ENCODE peak calls at places on chromosomes 11 and 22, in nine cellular contexts. C is heart right ventricle, M is tibial artery, L is cardiac muscle cell, U is endodermal cell, Y is NB4, N is fibroblast of pulmonary artery, T is ovary, P is AG04450. O is an unnamed sample.

GRCh38 chr22:23075525-23076216 is 5.4 kb downstream of the GNAZ start:
- DNase-seq in C (no peak), M (no peak), L (no peak), U (no peak), Y (no peak), N (no peak), T (no peak), P (no peak), O (no peak)

GRCh38 chr11:66068923-66069714 is 953 bp upstream of the PACS1 start:
- DNase-seq in C (peak), M (peak), L (peak), U (peak), Y (peak), N (peak), T (peak), P (no peak), O (peak)

GRCh38 chr22:46454910-46455269 is 82.5 kb downstream of the CELSR1 start:
- DNase-seq in C (no peak), M (no peak), L (no peak), U (no peak), Y (no peak), N (no peak), T (no peak), P (no peak), O (no peak)

GRCh38 chr11:115238802-115239201 is 265.4 kb downstream of the CADM1 start:
- DNase-seq in C (no peak), M (no peak), L (no peak), U (no peak), Y (no peak), N (no peak), T (no peak), P (no peak), O (no peak)

GRCh38 chr11:94175545-94175944 is 46.9 kb downstream of the PANX1 start:
- DNase-seq in C (no peak), M (no peak), L (no peak), U (no peak), Y (no peak), N (peak), T (no peak), P (no peak), O (peak)

GRCh38 chr22:46122511-46122971 is 27.8 kb upstream of the PPARA start:
- DNase-seq in C (peak), M (peak), L (peak), U (peak), Y (peak), N (peak), T (peak), P (no peak), O (peak)

GRCh38 chr22:24583221-24583971 is 9.5 kb downstream of the LRRC75B start:
- DNase-seq in C (no peak), M (no peak), L (peak), U (peak), Y (no peak), N (peak), T (peak), P (no peak), O (peak)

GRCh38 chr22:19970479-19971275 is 29.1 kb upstream of the TXNRD2 start:
- DNase-seq in C (peak), M (peak), L (peak), U (peak), Y (peak), N (peak), T (peak), P (no peak), O (peak)

GRCh38 chr11:827146-827860 is 416 bp upstream of the CRACR2B start:
- DNase-seq in C (no peak), M (no peak), L (peak), U (peak), Y (peak), N (no peak), T (no peak), P (no peak), O (no peak)

GRCh38 chr11:78424334-78425270 is 7.0 kb upstream of the GAB2 start:
- DNase-seq in C (no peak), M (no peak), L (no peak), U (no peak), Y (peak), N (peak), T (no peak), P (no peak), O (peak)

GRCh38 chr11:74470526-74470925 is 3.2 kb upstream of the KCNE3 start:
- DNase-seq in C (no peak), M (no peak), L (no peak), U (no peak), Y (no peak), N (no peak), T (no peak), P (no peak), O (no peak)

GRCh38 chr11:68324695-68325094 is 12.3 kb downstream of the LRP5 start:
- DNase-seq in C (no peak), M (no peak), L (no peak), U (no peak), Y (no peak), N (no peak), T (no peak), P (no peak), O (no peak)

GRCh38 chr11:68322031-68322388 is 9.6 kb downstream of the LRP5 start:
- DNase-seq in C (no peak), M (no peak), L (no peak), U (no peak), Y (no peak), N (no peak), T (no peak), P (no peak), O (no peak)

GRCh38 chr11:68325183-68325893 is 12.9 kb downstream of the LRP5 start:
- DNase-seq in C (no peak), M (no peak), L (no peak), U (peak), Y (no peak), N (no peak), T (no peak), P (no peak), O (no peak)

GRCh38 chr11:68325894-68326220 is 13.5 kb downstream of the LRP5 start:
- DNase-seq in C (no peak), M (no peak), L (no peak), U (peak), Y (peak), N (no peak), T (no peak), P (no peak), O (no peak)

DNA sequence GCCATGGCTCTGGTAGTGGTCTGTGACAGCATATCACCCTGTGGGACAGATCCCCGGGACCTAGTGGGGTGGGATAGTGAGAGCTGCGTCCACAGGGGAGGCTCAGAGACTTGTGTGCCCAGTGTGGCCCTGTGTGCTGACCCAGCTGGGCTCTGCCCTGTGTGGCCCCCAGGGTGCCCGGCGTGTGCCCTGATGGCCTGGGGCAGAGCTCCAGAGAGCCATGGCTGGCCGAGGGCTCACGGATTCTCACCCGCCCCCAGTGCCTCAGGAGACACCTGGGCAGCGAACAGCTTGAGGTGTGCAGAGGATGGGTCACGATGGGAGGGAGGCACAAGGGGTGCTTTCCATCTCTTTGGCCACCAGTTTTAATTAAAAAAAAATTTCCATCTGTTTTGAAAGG is 11.8 kb downstream of the LRP5 start:
- DNase-seq in C (no peak), M (no peak), L (no peak), U (no peak), Y (no peak), N (no peak), T (no peak), P (no peak), O (no peak)
- TF ChIP-seq CTCF in C (no peak), M (no peak), L (no peak), U (no peak), Y (no peak), N (no peak), T (no peak), P (no peak), O (no peak)

GRCh38 chr11:109423114-109423859 is 1.3 kb downstream of the C11orf87 start:
- DNase-seq in C (no peak), M (no peak), L (peak), U (peak), Y (peak), N (peak), T (no peak), P (no peak), O (peak)

GRCh38 chr11:109421981-109422590 is at the start of gene C11orf87:
- DNase-seq in C (no peak), M (no peak), L (peak), U (peak), Y (no peak), N (no peak), T (no peak), P (no peak), O (peak)

GRCh38 chr11:109424893-109425292 is 2.9 kb downstream of the C11orf87 start:
- DNase-seq in C (no peak), M (no peak), L (peak), U (peak), Y (peak), N (no peak), T (no peak), P (no peak), O (no peak)

GRCh38 chr11:109423860-109424190 is 1.8 kb downstream of the C11orf87 start:
- DNase-seq in C (no peak), M (no peak), L (no peak), U (no peak), Y (no peak), N (no peak), T (no peak), P (no peak), O (no peak)

GRCh38 chr11:109422755-109423113 is 744 bp downstream of the C11orf87 start:
- DNase-seq in C (no peak), M (no peak), L (no peak), U (no peak), Y (no peak), N (peak), T (no peak), P (no peak), O (no peak)
- H3K4me3 ChIP-seq in C (peak), M (peak), L (peak), U (peak), Y (no peak), N (peak), T (no peak), P (peak), O (peak)

GRCh38 chr11:130451261-130452019 is 3.0 kb downstream of the ADAMTS15 start:
- DNase-seq in C (peak), M (peak), L (no peak), U (no peak), Y (peak), N (peak), T (no peak), P (no peak), O (peak)

GRCh38 chr11:130448416-130449068 is at the start of gene ADAMTS15:
- DNase-seq in C (peak), M (peak), L (peak), U (peak), Y (peak), N (peak), T (peak), P (no peak), O (peak)

GRCh38 chr11:130449246-130449990 is 973 bp downstream of the ADAMTS15 start:
- DNase-seq in C (no peak), M (no peak), L (peak), U (peak), Y (peak), N (no peak), T (peak), P (no peak), O (peak)

GRCh38 chr11:130448039-130448415 is 418 bp upstream of the ADAMTS15 start:
- DNase-seq in C (no peak), M (no peak), L (no peak), U (no peak), Y (no peak), N (no peak), T (no peak), P (no peak), O (no peak)

DNA sequence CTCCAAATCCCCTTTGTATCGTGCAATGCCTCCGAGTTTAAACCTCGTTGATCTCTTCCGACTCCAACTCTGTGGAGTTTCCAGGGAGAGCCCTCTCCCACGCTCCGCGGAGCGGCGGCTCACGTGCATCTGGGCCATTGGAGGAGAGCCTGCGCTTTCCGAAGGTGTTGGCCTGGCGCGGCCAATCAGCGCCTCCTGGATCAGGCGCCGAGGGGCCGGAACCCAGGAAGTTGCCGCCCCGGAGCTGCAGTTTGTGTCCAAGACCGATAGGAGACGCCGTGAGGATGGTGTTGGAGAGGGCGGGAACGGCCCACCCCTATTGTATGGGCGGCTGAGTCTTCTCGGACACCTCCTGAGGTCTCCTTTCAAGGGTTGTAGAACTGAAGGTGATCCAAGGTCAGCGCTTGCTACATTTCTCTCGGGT is 1.6 kb downstream of the ADAMTS15 start:
- DNase-seq in C (peak), M (peak), L (peak), U (peak), Y (peak), N (peak), T (peak), P (no peak), O (peak)
- TF ChIP-seq CTCF in C (peak), M (peak), L (peak), U (peak), Y (no peak), N (peak), T (peak), P (peak), O (peak)

DNA sequence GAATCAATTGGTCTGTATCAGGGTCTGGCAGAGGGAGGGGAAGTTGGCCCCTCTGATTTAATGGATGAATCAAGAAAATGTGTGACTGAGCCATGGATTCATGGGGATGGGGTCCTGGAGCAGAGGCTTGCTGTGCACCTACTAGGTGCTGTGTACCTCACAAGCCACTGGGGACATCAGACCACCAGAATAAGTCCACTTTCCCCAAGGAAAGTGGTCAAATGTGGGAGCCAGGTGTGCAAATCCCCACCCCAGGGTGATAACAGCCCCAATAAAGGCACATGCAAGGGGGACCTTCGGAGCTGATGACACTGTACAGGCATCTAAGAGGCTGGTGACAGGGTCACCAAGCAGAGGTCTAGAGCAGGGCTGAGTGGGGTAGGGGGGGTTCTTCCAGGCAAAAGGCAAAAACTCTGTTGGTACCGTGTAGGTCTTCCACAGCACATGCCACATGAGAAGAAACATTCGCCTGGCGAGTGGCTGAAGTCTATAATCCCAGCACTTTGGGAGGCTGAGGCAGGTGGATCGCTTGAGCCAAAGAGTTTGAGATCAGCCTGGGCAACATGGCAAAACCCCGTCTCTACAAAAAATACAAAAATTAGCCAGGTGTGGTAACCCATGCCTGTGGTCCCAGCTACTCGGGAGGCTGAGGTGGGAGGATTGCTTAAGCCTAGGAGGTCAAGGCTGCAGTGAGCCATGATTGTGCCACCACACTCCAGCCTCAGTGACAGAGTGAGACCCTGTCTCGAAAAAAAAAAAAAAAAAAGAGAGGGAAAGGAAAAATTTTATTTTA is 28.8 kb downstream of the TXN2 start:
- DNase-seq in C (no peak), M (no peak), L (peak), U (no peak), Y (no peak), N (no peak), T (no peak), P (no peak), O (no peak)
- H3K4me3 ChIP-seq in C (no peak), M (no peak), L (no peak), U (no peak), Y (no peak), N (no peak), T (no peak), P (no peak), O (no peak)

GRCh38 chr11:64357446-64357845 is 1.5 kb upstream of the RPS6KA4 start:
- DNase-seq in C (no peak), M (no peak), L (no peak), U (peak), Y (no peak), N (no peak), T (no peak), P (no peak), O (no peak)

GRCh38 chr11:64357904-64358535 is 942 bp upstream of the RPS6KA4 start:
- DNase-seq in C (no peak), M (no peak), L (no peak), U (peak), Y (peak), N (no peak), T (no peak), P (no peak), O (no peak)

GRCh38 chr11:64358536-64358906 is 441 bp upstream of the RPS6KA4 start:
- DNase-seq in C (no peak), M (no peak), L (no peak), U (no peak), Y (no peak), N (no peak), T (no peak), P (no peak), O (no peak)

GRCh38 chr11:64355078-64355940 is 3.7 kb upstream of the RPS6KA4 start:
- DNase-seq in C (peak), M (peak), L (peak), U (peak), Y (peak), N (peak), T (peak), P (peak), O (peak)

GRCh38 chr11:64356498-64357411 is 2.2 kb upstream of the RPS6KA4 start:
- DNase-seq in C (no peak), M (no peak), L (peak), U (peak), Y (peak), N (peak), T (no peak), P (no peak), O (peak)
- TF ChIP-seq CTCF in C (peak), M (no peak), L (peak), U (peak), Y (peak), N (peak), T (no peak), P (peak), O (peak)